ENCODE peak calls at places on chromosome X, in eight cellular contexts. P is astrocyte, N is SK-N-SH, Y is psoas muscle, K is omental fat pad, W is kidney, O is GM13976, R is adrenal gland. F is an unnamed sample.
A peak's percentile ranks its signal among the peaks of the same experiment; 100 is the strongest.

GRCh38 chrX:108268434-108269080 is 169.7 kb downstream of the COL4A6 start:
- DNase-seq in P (peak; percentile 37), N (no peak), Y (no peak), K (no peak), W (no peak), O (no peak), R (peak; percentile 20), F (no peak)

GRCh38 chrX:70038951-70039350 is 10.8 kb downstream of the AWAT2 start:
- DNase-seq in P (no peak), N (no peak), Y (no peak), K (no peak), W (no peak), O (no peak), R (no peak), F (no peak)

GRCh38 chrX:148536961-148537360 is 36.5 kb downstream of the AFF2 start:
- DNase-seq in P (peak; percentile 23), N (no peak), Y (no peak), K (no peak), W (no peak), O (no peak), R (no peak), F (no peak)

GRCh38 chrX:7219153-7219705 is 71.3 kb upstream of the PUDP start:
- DNase-seq in P (no peak), N (no peak), Y (no peak), K (no peak), W (no peak), O (no peak), R (no peak), F (peak; percentile 9)

GRCh38 chrX:150731795-150732194 is 38.6 kb downstream of the MTMR1 start:
- DNase-seq in P (peak; percentile 97), N (no peak), Y (no peak), K (no peak), W (no peak), O (no peak), R (no peak), F (no peak)

GRCh38 chrX:111133389-111133788 is 37.4 kb downstream of the PAK3 start:
- DNase-seq in P (no peak), N (no peak), Y (no peak), K (no peak), W (no peak), O (no peak), R (no peak), F (no peak)

GRCh38 chrX:101415180-101416130 is 7.4 kb downstream of the HNRNPH2 start:
- DNase-seq in P (peak; percentile 59), N (peak; percentile 58), Y (no peak), K (no peak), W (no peak), O (peak; percentile 65), R (no peak), F (peak; percentile 79)

GRCh38 chrX:23554304-23554703 is 113.0 kb upstream of the PRDX4 start:
- DNase-seq in P (peak; percentile 30), N (peak; percentile 10), Y (no peak), K (no peak), W (no peak), O (peak; percentile 9), R (no peak), F (peak; percentile 47)

GRCh38 chrX:154396948-154397887 is 959 bp upstream of the RPL10 start:
- DNase-seq in P (peak; percentile 25), N (peak; percentile 79), Y (peak; percentile 88), K (no peak), W (peak; percentile 94), O (peak; percentile 68), R (peak; percentile 69), F (peak; percentile 85)

GRCh38 chrX:108090474-108091265 is 672 bp downstream of the PSMD10 start:
- DNase-seq in P (peak; percentile 41), N (no peak), Y (no peak), K (no peak), W (no peak), O (no peak), R (no peak), F (peak; percentile 16)

GRCh38 chrX:38189431-38190128 is 31.1 kb downstream of the SRPX start:
- DNase-seq in P (no peak), N (no peak), Y (no peak), K (no peak), W (no peak), O (no peak), R (no peak), F (peak; percentile 18)

DNA sequence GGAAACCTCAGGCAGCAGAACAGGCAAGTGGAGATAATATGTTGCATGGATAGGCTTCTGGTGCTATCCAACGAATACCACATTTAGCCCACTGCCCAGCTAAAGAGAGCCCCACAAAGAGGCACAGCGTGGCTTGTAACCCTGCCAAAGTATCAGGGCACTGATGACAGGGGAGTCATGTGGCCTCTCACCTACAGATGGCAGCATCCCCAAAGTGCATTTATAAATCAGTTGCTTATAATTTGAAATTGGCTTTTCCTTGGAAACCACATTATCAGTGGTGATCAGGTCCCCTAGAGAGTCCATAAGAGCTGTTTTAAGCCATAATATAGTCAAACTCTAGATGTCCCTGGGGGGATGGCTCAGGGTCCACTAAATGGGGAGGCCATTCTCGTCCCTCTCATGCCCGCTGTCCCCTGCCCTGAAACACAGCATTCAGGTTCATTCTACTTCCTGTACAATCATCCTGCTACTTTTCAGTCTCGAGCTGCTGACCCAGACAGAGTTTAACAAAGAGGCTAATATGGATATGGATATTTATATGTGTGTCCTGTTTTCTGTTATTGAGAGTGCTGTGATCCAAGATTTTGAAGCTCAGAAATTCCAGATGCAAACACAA is 28.6 kb downstream of the SRPX start:
- DNase-seq in P (no peak), N (peak; percentile 37), Y (no peak), K (no peak), W (no peak), O (no peak), R (peak; percentile 41), F (peak; percentile 24)
- TF ChIP-seq CTCF in P (peak; percentile 41), N (peak; percentile 64), Y (peak; percentile 9), K (no peak), W (peak; percentile 39), O (peak; percentile 28), R (peak; percentile 44), F (peak; percentile 41)

DNA sequence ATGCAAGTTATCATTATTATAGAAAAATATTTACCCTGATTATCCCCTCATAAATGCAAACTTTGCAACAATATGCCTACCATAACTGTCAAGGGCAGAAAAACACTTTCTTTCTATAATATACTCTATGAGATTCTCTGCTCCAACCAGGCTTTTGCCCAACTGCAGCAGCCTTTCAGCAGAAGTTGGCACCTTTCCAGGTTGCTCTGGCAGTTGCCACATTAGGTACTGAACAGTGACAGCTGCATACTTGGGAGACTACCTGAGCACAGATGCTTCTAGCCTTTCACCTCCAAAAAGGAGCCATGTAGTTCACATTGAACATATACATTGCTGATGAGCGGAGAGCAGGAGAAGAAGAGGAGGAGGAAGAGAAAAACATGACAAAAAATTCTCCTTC is 69.5 kb upstream of the BRWD3 start:
- DNase-seq in P (no peak), N (no peak), Y (no peak), K (no peak), W (no peak), O (no peak), R (peak; percentile 36), F (peak; percentile 0)
- TF ChIP-seq CTCF in P (no peak), N (no peak), Y (no peak), K (no peak), W (no peak), O (no peak), R (no peak), F (no peak)

GRCh38 chrX:43655961-43656494 is at the start of gene MAOA:
- DNase-seq in P (no peak), N (peak; percentile 61), Y (peak; percentile 91), K (peak; percentile 41), W (peak; percentile 94), O (no peak), R (peak; percentile 82), F (no peak)

GRCh38 chrX:43655151-43655676 is 885 bp upstream of the MAOA start:
- DNase-seq in P (peak; percentile 23), N (peak; percentile 22), Y (peak; percentile 69), K (peak; percentile 25), W (peak; percentile 79), O (peak; percentile 12), R (peak; percentile 59), F (no peak)

GRCh38 chrX:43654431-43655150 is 1.5 kb upstream of the MAOA start:
- DNase-seq in P (peak; percentile 77), N (peak; percentile 90), Y (peak; percentile 96), K (peak; percentile 44), W (peak; percentile 97), O (peak; percentile 85), R (peak; percentile 93), F (peak; percentile 86)
- TF ChIP-seq CTCF in P (no peak), N (peak; percentile 40), Y (peak; percentile 22), K (no peak), W (no peak), O (no peak), R (no peak), F (no peak)

DNA sequence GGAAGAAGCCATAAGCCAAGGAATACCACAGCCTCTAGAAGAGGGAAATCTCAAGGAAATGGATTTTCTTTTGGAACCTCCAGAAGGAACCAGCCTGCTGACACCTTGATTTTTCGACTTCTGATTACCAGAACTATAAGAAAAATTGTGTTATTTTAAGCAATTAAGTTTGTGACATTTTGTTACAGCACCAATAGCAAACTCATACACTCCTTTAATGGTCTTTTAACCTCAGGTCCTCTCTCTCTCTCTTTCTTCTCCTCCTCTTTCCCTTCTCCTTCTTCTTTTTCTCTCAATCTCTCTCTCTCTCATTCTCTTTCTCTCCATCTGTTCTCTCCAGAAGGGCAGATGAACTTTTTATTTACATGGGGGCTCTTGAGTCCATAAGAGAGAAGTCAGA is 26.3 kb downstream of the ARSD start:
- DNase-seq in P (no peak), N (no peak), Y (no peak), K (no peak), W (no peak), O (no peak), R (no peak), F (no peak)
- TF ChIP-seq CTCF in P (no peak), N (no peak), Y (no peak), K (no peak), W (no peak), O (no peak), R (no peak), F (no peak)

DNA sequence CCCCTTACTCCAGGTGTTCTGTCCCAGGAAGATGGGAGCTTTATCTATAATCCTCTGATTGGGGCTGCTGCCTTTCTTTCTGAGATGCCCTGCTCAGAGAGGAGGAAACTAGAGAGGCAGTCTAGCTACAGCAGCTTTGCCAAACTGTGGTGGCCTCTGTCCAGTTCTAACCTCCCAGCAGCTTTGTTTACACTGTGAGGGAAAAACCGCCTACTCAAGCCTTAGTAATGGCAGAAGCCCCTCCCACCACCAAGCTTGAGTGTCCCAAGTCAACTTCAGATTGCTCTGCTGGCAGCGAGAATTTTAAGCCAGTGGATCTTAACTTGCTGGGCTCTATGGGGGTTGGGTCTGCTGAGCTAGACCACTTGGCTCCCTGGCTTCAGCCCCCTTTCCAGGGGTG is 394.9 kb upstream of the PABPC5 start:
- DNase-seq in P (no peak), N (no peak), Y (no peak), K (no peak), W (no peak), O (no peak), R (no peak), F (no peak)
- TF ChIP-seq CTCF in P (no peak), N (no peak), Y (no peak), K (no peak), W (no peak), O (no peak), R (no peak), F (no peak)

DNA sequence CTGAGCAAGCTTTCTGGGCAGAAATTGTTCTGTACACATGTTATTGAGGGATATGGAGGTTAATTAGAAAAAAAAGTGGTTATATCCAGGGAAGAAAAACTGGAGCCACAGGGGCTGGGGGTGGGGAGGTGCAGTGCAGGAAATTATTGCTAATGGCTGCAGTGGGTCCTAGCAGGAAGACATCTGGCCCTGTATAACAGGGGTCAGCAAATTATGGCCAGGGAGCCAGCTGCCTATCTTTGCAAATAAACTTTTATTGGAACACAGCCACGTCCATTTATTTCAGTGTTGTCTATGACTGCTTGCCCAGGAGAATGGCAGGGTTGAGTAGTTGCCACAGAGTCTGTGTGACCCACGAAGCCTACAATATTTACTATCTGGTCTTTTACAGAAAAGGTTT is 23.4 kb upstream of the PRPS2 start:
- DNase-seq in P (no peak), N (peak; percentile 47), Y (no peak), K (no peak), W (no peak), O (no peak), R (no peak), F (no peak)
- TF ChIP-seq CTCF in P (no peak), N (no peak), Y (no peak), K (no peak), W (no peak), O (no peak), R (no peak), F (no peak)